ENCODE peak calls at places on chromosome 13, in nine cellular contexts. One of them, this sample, is unnamed.

GRCh38 chr13:29428310-29428991 is 167.0 kb downstream of the SLC7A1 start:
- DNase-seq in AG04449: no peak
- DNase-seq in hypothalamus: peak
- DNase-seq in HCT116: peak
- DNase-seq in effector CD8-positive, alpha-beta T cell: no peak
- DNase-seq in stimulated activated CD4-positive, alpha-beta T cell treated with anti-CD3 and anti-CD28 coated beads, Interleukin-2, amount 100 ng/mL, for 48 hours: no peak
- DNase-seq in ELF-1: peak
- DNase-seq in HTR-8/SVneo: peak
- DNase-seq in CD8-positive, alpha-beta T cell: no peak
- DNase-seq in this sample: peak

GRCh38 chr13:99151516-99151915 is 49.1 kb upstream of the UBAC2 start:
- DNase-seq in ELF-1: no peak
- DNase-seq in AG04449: no peak
- DNase-seq in HTR-8/SVneo: peak
- DNase-seq in stimulated activated CD4-positive, alpha-beta T cell treated with anti-CD3 and anti-CD28 coated beads, Interleukin-2, amount 100 ng/mL, for 48 hours: no peak
- DNase-seq in hypothalamus: no peak
- DNase-seq in CD8-positive, alpha-beta T cell: no peak
- DNase-seq in effector CD8-positive, alpha-beta T cell: no peak
- DNase-seq in HCT116: peak
- DNase-seq in this sample: peak

GRCh38 chr13:67094078-67094477 is 136.1 kb downstream of the PCDH9 start:
- DNase-seq in stimulated activated CD4-positive, alpha-beta T cell treated with anti-CD3 and anti-CD28 coated beads, Interleukin-2, amount 100 ng/mL, for 48 hours: no peak
- DNase-seq in effector CD8-positive, alpha-beta T cell: no peak
- DNase-seq in CD8-positive, alpha-beta T cell: no peak
- DNase-seq in HTR-8/SVneo: no peak
- DNase-seq in hypothalamus: no peak
- DNase-seq in ELF-1: no peak
- DNase-seq in AG04449: no peak
- DNase-seq in HCT116: no peak
- DNase-seq in this sample: no peak

GRCh38 chr13:42807236-42807635 is 25.9 kb downstream of the FAM216B start:
- DNase-seq in AG04449: no peak
- DNase-seq in CD8-positive, alpha-beta T cell: no peak
- DNase-seq in ELF-1: no peak
- DNase-seq in HTR-8/SVneo: no peak
- DNase-seq in HCT116: no peak
- DNase-seq in effector CD8-positive, alpha-beta T cell: no peak
- DNase-seq in stimulated activated CD4-positive, alpha-beta T cell treated with anti-CD3 and anti-CD28 coated beads, Interleukin-2, amount 100 ng/mL, for 48 hours: no peak
- DNase-seq in hypothalamus: no peak
- DNase-seq in this sample: no peak

GRCh38 chr13:49218493-49219051 is 1.6 kb upstream of the MLNR start:
- DNase-seq in stimulated activated CD4-positive, alpha-beta T cell treated with anti-CD3 and anti-CD28 coated beads, Interleukin-2, amount 100 ng/mL, for 48 hours: no peak
- DNase-seq in effector CD8-positive, alpha-beta T cell: no peak
- DNase-seq in CD8-positive, alpha-beta T cell: no peak
- DNase-seq in HTR-8/SVneo: no peak
- DNase-seq in ELF-1: peak
- DNase-seq in HCT116: no peak
- DNase-seq in hypothalamus: no peak
- DNase-seq in AG04449: no peak
- DNase-seq in this sample: no peak

GRCh38 chr13:45331981-45332830 is 8.8 kb downstream of the TPT1 start:
- DNase-seq in CD8-positive, alpha-beta T cell: no peak
- DNase-seq in AG04449: peak
- DNase-seq in stimulated activated CD4-positive, alpha-beta T cell treated with anti-CD3 and anti-CD28 coated beads, Interleukin-2, amount 100 ng/mL, for 48 hours: no peak
- DNase-seq in HTR-8/SVneo: no peak
- DNase-seq in effector CD8-positive, alpha-beta T cell: no peak
- DNase-seq in HCT116: peak
- DNase-seq in ELF-1: peak
- DNase-seq in hypothalamus: no peak
- DNase-seq in this sample: peak

GRCh38 chr13:32390048-32390447 is 37.9 kb downstream of the N4BP2L1 start:
- DNase-seq in AG04449: no peak
- DNase-seq in HTR-8/SVneo: no peak
- DNase-seq in ELF-1: no peak
- DNase-seq in hypothalamus: no peak
- DNase-seq in effector CD8-positive, alpha-beta T cell: no peak
- DNase-seq in stimulated activated CD4-positive, alpha-beta T cell treated with anti-CD3 and anti-CD28 coated beads, Interleukin-2, amount 100 ng/mL, for 48 hours: no peak
- DNase-seq in HCT116: no peak
- DNase-seq in CD8-positive, alpha-beta T cell: no peak
- DNase-seq in this sample: no peak

GRCh38 chr13:26601669-26602068 is 44.2 kb downstream of the WASF3 start:
- DNase-seq in effector CD8-positive, alpha-beta T cell: no peak
- DNase-seq in HTR-8/SVneo: peak
- DNase-seq in CD8-positive, alpha-beta T cell: no peak
- DNase-seq in hypothalamus: no peak
- DNase-seq in ELF-1: no peak
- DNase-seq in AG04449: no peak
- DNase-seq in stimulated activated CD4-positive, alpha-beta T cell treated with anti-CD3 and anti-CD28 coated beads, Interleukin-2, amount 100 ng/mL, for 48 hours: no peak
- DNase-seq in HCT116: no peak
- DNase-seq in this sample: peak

GRCh38 chr13:94309997-94310842 is 169.3 kb downstream of the DCT start:
- DNase-seq in ELF-1: no peak
- DNase-seq in HCT116: no peak
- DNase-seq in CD8-positive, alpha-beta T cell: no peak
- DNase-seq in AG04449: peak
- DNase-seq in HTR-8/SVneo: peak
- DNase-seq in effector CD8-positive, alpha-beta T cell: no peak
- DNase-seq in hypothalamus: no peak
- DNase-seq in stimulated activated CD4-positive, alpha-beta T cell treated with anti-CD3 and anti-CD28 coated beads, Interleukin-2, amount 100 ng/mL, for 48 hours: no peak
- DNase-seq in this sample: peak

GRCh38 chr13:31793246-31793645 is 53.9 kb downstream of the RXFP2 start:
- DNase-seq in AG04449: no peak
- DNase-seq in ELF-1: no peak
- DNase-seq in hypothalamus: no peak
- DNase-seq in CD8-positive, alpha-beta T cell: no peak
- DNase-seq in stimulated activated CD4-positive, alpha-beta T cell treated with anti-CD3 and anti-CD28 coated beads, Interleukin-2, amount 100 ng/mL, for 48 hours: no peak
- DNase-seq in HTR-8/SVneo: peak
- DNase-seq in HCT116: no peak
- DNase-seq in effector CD8-positive, alpha-beta T cell: no peak
- DNase-seq in this sample: peak

GRCh38 chr13:43307921-43308433 is 284.6 kb downstream of the DNAJC15 start:
- DNase-seq in ELF-1: no peak
- DNase-seq in HTR-8/SVneo: peak
- DNase-seq in AG04449: no peak
- DNase-seq in effector CD8-positive, alpha-beta T cell: no peak
- DNase-seq in CD8-positive, alpha-beta T cell: no peak
- DNase-seq in hypothalamus: peak
- DNase-seq in stimulated activated CD4-positive, alpha-beta T cell treated with anti-CD3 and anti-CD28 coated beads, Interleukin-2, amount 100 ng/mL, for 48 hours: no peak
- DNase-seq in HCT116: no peak
- DNase-seq in this sample: peak

GRCh38 chr13:41017153-41017552 is 2.0 kb downstream of the ELF1 start:
- DNase-seq in ELF-1: no peak
- DNase-seq in hypothalamus: no peak
- DNase-seq in HTR-8/SVneo: no peak
- DNase-seq in CD8-positive, alpha-beta T cell: no peak
- DNase-seq in HCT116: no peak
- DNase-seq in stimulated activated CD4-positive, alpha-beta T cell treated with anti-CD3 and anti-CD28 coated beads, Interleukin-2, amount 100 ng/mL, for 48 hours: no peak
- DNase-seq in AG04449: no peak
- DNase-seq in effector CD8-positive, alpha-beta T cell: no peak
- DNase-seq in this sample: peak

GRCh38 chr13:97142452-97142851 is 79.7 kb upstream of the MBNL2 start:
- DNase-seq in HTR-8/SVneo: no peak
- DNase-seq in CD8-positive, alpha-beta T cell: no peak
- DNase-seq in AG04449: no peak
- DNase-seq in stimulated activated CD4-positive, alpha-beta T cell treated with anti-CD3 and anti-CD28 coated beads, Interleukin-2, amount 100 ng/mL, for 48 hours: no peak
- DNase-seq in hypothalamus: no peak
- DNase-seq in ELF-1: peak
- DNase-seq in effector CD8-positive, alpha-beta T cell: no peak
- DNase-seq in HCT116: peak
- DNase-seq in this sample: no peak

GRCh38 chr13:67466569-67466968 is 236.4 kb upstream of the PCDH9 start:
- DNase-seq in HCT116: no peak
- DNase-seq in ELF-1: no peak
- DNase-seq in stimulated activated CD4-positive, alpha-beta T cell treated with anti-CD3 and anti-CD28 coated beads, Interleukin-2, amount 100 ng/mL, for 48 hours: no peak
- DNase-seq in effector CD8-positive, alpha-beta T cell: no peak
- DNase-seq in hypothalamus: no peak
- DNase-seq in CD8-positive, alpha-beta T cell: no peak
- DNase-seq in AG04449: no peak
- DNase-seq in HTR-8/SVneo: no peak
- DNase-seq in this sample: no peak

GRCh38 chr13:113390874-113391497 is 27.1 kb upstream of the GRTP1 start:
- DNase-seq in HTR-8/SVneo: no peak
- DNase-seq in CD8-positive, alpha-beta T cell: no peak
- DNase-seq in stimulated activated CD4-positive, alpha-beta T cell treated with anti-CD3 and anti-CD28 coated beads, Interleukin-2, amount 100 ng/mL, for 48 hours: no peak
- DNase-seq in ELF-1: peak
- DNase-seq in effector CD8-positive, alpha-beta T cell: no peak
- DNase-seq in HCT116: no peak
- DNase-seq in hypothalamus: no peak
- DNase-seq in AG04449: no peak
- DNase-seq in this sample: no peak

GRCh38 chr13:42973581-42973980 is 18.5 kb downstream of the EPSTI1 start:
- DNase-seq in HCT116: no peak
- DNase-seq in CD8-positive, alpha-beta T cell: no peak
- DNase-seq in HTR-8/SVneo: no peak
- DNase-seq in hypothalamus: no peak
- DNase-seq in stimulated activated CD4-positive, alpha-beta T cell treated with anti-CD3 and anti-CD28 coated beads, Interleukin-2, amount 100 ng/mL, for 48 hours: no peak
- DNase-seq in ELF-1: no peak
- DNase-seq in effector CD8-positive, alpha-beta T cell: no peak
- DNase-seq in AG04449: no peak
- DNase-seq in this sample: no peak

GRCh38 chr13:19178901-19179593 is 2.6 kb downstream of the TUBA3C start:
- DNase-seq in stimulated activated CD4-positive, alpha-beta T cell treated with anti-CD3 and anti-CD28 coated beads, Interleukin-2, amount 100 ng/mL, for 48 hours: no peak
- DNase-seq in hypothalamus: no peak
- DNase-seq in AG04449: no peak
- DNase-seq in HTR-8/SVneo: no peak
- DNase-seq in HCT116: no peak
- DNase-seq in ELF-1: no peak
- DNase-seq in effector CD8-positive, alpha-beta T cell: no peak
- DNase-seq in CD8-positive, alpha-beta T cell: no peak
- DNase-seq in this sample: no peak

GRCh38 chr13:30685320-30685859 is 50.0 kb upstream of the ALOX5AP start:
- DNase-seq in stimulated activated CD4-positive, alpha-beta T cell treated with anti-CD3 and anti-CD28 coated beads, Interleukin-2, amount 100 ng/mL, for 48 hours: no peak
- DNase-seq in ELF-1: no peak
- DNase-seq in HTR-8/SVneo: no peak
- DNase-seq in hypothalamus: no peak
- DNase-seq in effector CD8-positive, alpha-beta T cell: no peak
- DNase-seq in AG04449: no peak
- DNase-seq in HCT116: no peak
- DNase-seq in CD8-positive, alpha-beta T cell: no peak
- DNase-seq in this sample: no peak

GRCh38 chr13:43356566-43356965 is 333.2 kb downstream of the DNAJC15 start:
- DNase-seq in hypothalamus: no peak
- DNase-seq in HTR-8/SVneo: no peak
- DNase-seq in AG04449: no peak
- DNase-seq in HCT116: no peak
- DNase-seq in stimulated activated CD4-positive, alpha-beta T cell treated with anti-CD3 and anti-CD28 coated beads, Interleukin-2, amount 100 ng/mL, for 48 hours: no peak
- DNase-seq in CD8-positive, alpha-beta T cell: no peak
- DNase-seq in effector CD8-positive, alpha-beta T cell: no peak
- DNase-seq in ELF-1: no peak
- DNase-seq in this sample: peak

GRCh38 chr13:112684041-112684440 is 5.8 kb upstream of the ATP11A start:
- DNase-seq in ELF-1: no peak
- DNase-seq in HTR-8/SVneo: no peak
- DNase-seq in hypothalamus: no peak
- DNase-seq in AG04449: no peak
- DNase-seq in effector CD8-positive, alpha-beta T cell: no peak
- DNase-seq in HCT116: no peak
- DNase-seq in CD8-positive, alpha-beta T cell: peak
- DNase-seq in stimulated activated CD4-positive, alpha-beta T cell treated with anti-CD3 and anti-CD28 coated beads, Interleukin-2, amount 100 ng/mL, for 48 hours: no peak
- DNase-seq in this sample: no peak

GRCh38 chr13:101416181-101417042 is at the start of gene NALCN:
- DNase-seq in stimulated activated CD4-positive, alpha-beta T cell treated with anti-CD3 and anti-CD28 coated beads, Interleukin-2, amount 100 ng/mL, for 48 hours: no peak
- DNase-seq in HTR-8/SVneo: peak
- DNase-seq in HCT116: no peak
- DNase-seq in hypothalamus: peak
- DNase-seq in ELF-1: peak
- DNase-seq in effector CD8-positive, alpha-beta T cell: no peak
- DNase-seq in CD8-positive, alpha-beta T cell: no peak
- DNase-seq in AG04449: no peak
- DNase-seq in this sample: peak

GRCh38 chr13:32323912-32324311 is 8.6 kb downstream of the BRCA2 start:
- DNase-seq in AG04449: no peak
- DNase-seq in hypothalamus: no peak
- DNase-seq in stimulated activated CD4-positive, alpha-beta T cell treated with anti-CD3 and anti-CD28 coated beads, Interleukin-2, amount 100 ng/mL, for 48 hours: no peak
- DNase-seq in effector CD8-positive, alpha-beta T cell: no peak
- DNase-seq in ELF-1: no peak
- DNase-seq in HTR-8/SVneo: no peak
- DNase-seq in HCT116: no peak
- DNase-seq in CD8-positive, alpha-beta T cell: no peak
- DNase-seq in this sample: peak

GRCh38 chr13:31274345-31274870 is 74.6 kb downstream of the B3GLCT start:
- DNase-seq in HCT116: no peak
- DNase-seq in CD8-positive, alpha-beta T cell: no peak
- DNase-seq in hypothalamus: no peak
- DNase-seq in stimulated activated CD4-positive, alpha-beta T cell treated with anti-CD3 and anti-CD28 coated beads, Interleukin-2, amount 100 ng/mL, for 48 hours: no peak
- DNase-seq in ELF-1: no peak
- DNase-seq in AG04449: no peak
- DNase-seq in HTR-8/SVneo: no peak
- DNase-seq in effector CD8-positive, alpha-beta T cell: no peak
- DNase-seq in this sample: no peak

GRCh38 chr13:46179576-46180368 is 2.2 kb downstream of the LCP1 start:
- DNase-seq in hypothalamus: no peak
- DNase-seq in AG04449: no peak
- DNase-seq in HTR-8/SVneo: no peak
- DNase-seq in stimulated activated CD4-positive, alpha-beta T cell treated with anti-CD3 and anti-CD28 coated beads, Interleukin-2, amount 100 ng/mL, for 48 hours: peak
- DNase-seq in ELF-1: no peak
- DNase-seq in CD8-positive, alpha-beta T cell: peak
- DNase-seq in effector CD8-positive, alpha-beta T cell: peak
- DNase-seq in HCT116: no peak
- DNase-seq in this sample: no peak

GRCh38 chr13:65292488-65292901 is 1937.6 kb downstream of the PCDH9 start:
- DNase-seq in AG04449: peak
- DNase-seq in CD8-positive, alpha-beta T cell: no peak
- DNase-seq in stimulated activated CD4-positive, alpha-beta T cell treated with anti-CD3 and anti-CD28 coated beads, Interleukin-2, amount 100 ng/mL, for 48 hours: no peak
- DNase-seq in hypothalamus: no peak
- DNase-seq in effector CD8-positive, alpha-beta T cell: no peak
- DNase-seq in HCT116: no peak
- DNase-seq in ELF-1: peak
- DNase-seq in HTR-8/SVneo: peak
- DNase-seq in this sample: no peak

GRCh38 chr13:92255533-92255932 is 857.1 kb downstream of the GPC5 start:
- DNase-seq in HCT116: no peak
- DNase-seq in AG04449: no peak
- DNase-seq in CD8-positive, alpha-beta T cell: no peak
- DNase-seq in hypothalamus: no peak
- DNase-seq in effector CD8-positive, alpha-beta T cell: no peak
- DNase-seq in HTR-8/SVneo: no peak
- DNase-seq in stimulated activated CD4-positive, alpha-beta T cell treated with anti-CD3 and anti-CD28 coated beads, Interleukin-2, amount 100 ng/mL, for 48 hours: no peak
- DNase-seq in ELF-1: no peak
- DNase-seq in this sample: no peak

GRCh38 chr13:47426126-47426849 is 529.4 kb upstream of the HTR2A start:
- DNase-seq in HTR-8/SVneo: no peak
- DNase-seq in ELF-1: no peak
- DNase-seq in hypothalamus: no peak
- DNase-seq in effector CD8-positive, alpha-beta T cell: no peak
- DNase-seq in stimulated activated CD4-positive, alpha-beta T cell treated with anti-CD3 and anti-CD28 coated beads, Interleukin-2, amount 100 ng/mL, for 48 hours: no peak
- DNase-seq in HCT116: no peak
- DNase-seq in AG04449: peak
- DNase-seq in CD8-positive, alpha-beta T cell: no peak
- DNase-seq in this sample: peak

This sample was measured in mammary epithelial cell.